ENCODE peak calls at places on chromosome 1, in eight cellular contexts. D is transverse colon, S is A549, T is Caco-2, V is fibroblast of lung, W is H1, K is IMR-90, Z is left ventricle myocardium inferior. N is an unnamed sample.

GRCh38 chr1:46300673-46301405 is 2.6 kb downstream of the LRRC41 start:
- DNase-seq in W (no peak), V (peak; percentile 55), S (no peak), D (no peak), Z (no peak), T (no peak), K (peak; percentile 41), N (no peak)

GRCh38 chr1:109466440-109467300 is at the start of gene SYPL2:
- DNase-seq in W (no peak), S (no peak), D (peak; percentile 51), K (peak; percentile 12), V (peak; percentile 15), T (peak; percentile 43), Z (peak; percentile 64), N (peak; percentile 80)

GRCh38 chr1:56506314-56506743 is 73.0 kb downstream of the PLPP3 start:
- DNase-seq in K (no peak), Z (peak; percentile 38), W (no peak), S (no peak), T (no peak), V (no peak), D (peak; percentile 66), N (peak; percentile 79)

GRCh38 chr1:39238476-39238875 is 34.0 kb downstream of the MACF1 start:
- DNase-seq in W (no peak), K (peak; percentile 91), S (no peak), D (no peak), T (no peak), Z (peak; percentile 38), V (peak; percentile 88), N (no peak)

GRCh38 chr1:54301494-54301893 is 101.5 kb downstream of the MRPL37 start:
- DNase-seq in S (no peak), W (no peak), D (no peak), K (no peak), T (no peak), Z (no peak), V (no peak), N (no peak)

GRCh38 chr1:20823879-20824278 is 36.8 kb upstream of the HP1BP3 start:
- DNase-seq in T (no peak), W (no peak), Z (no peak), V (no peak), K (no peak), D (no peak), S (no peak), N (no peak)

GRCh38 chr1:22886211-22886610 is 86.5 kb downstream of the LACTBL1 start:
- DNase-seq in T (no peak), D (no peak), Z (no peak), W (no peak), V (peak; percentile 74), K (peak; percentile 74), S (no peak), N (no peak)

GRCh38 chr1:246631426-246631825 is 65.2 kb downstream of the CNST start:
- DNase-seq in K (peak; percentile 82), S (no peak), W (no peak), Z (no peak), D (no peak), T (no peak), V (peak; percentile 84), N (no peak)

GRCh38 chr1:160681067-160681890 is 30.3 kb downstream of the CD48 start:
- DNase-seq in D (peak; percentile 88), V (peak; percentile 6), Z (peak; percentile 48), S (peak; percentile 43), K (peak; percentile 14), T (peak; percentile 62), W (peak; percentile 90), N (peak; percentile 94)

GRCh38 chr1:204880906-204881305 is 10.2 kb downstream of the NFASC start:
- DNase-seq in W (no peak), S (no peak), D (no peak), K (no peak), V (no peak), T (no peak), Z (no peak), N (no peak)

GRCh38 chr1:226679853-226680516 is 59.1 kb downstream of the ITPKB start:
- DNase-seq in V (peak; percentile 80), K (peak; percentile 62), S (no peak), T (peak; percentile 87), W (peak; percentile 97), Z (peak; percentile 90), D (peak; percentile 87), N (peak; percentile 95)

GRCh38 chr1:92444351-92444750 is 42.4 kb downstream of the GFI1 start:
- DNase-seq in V (peak; percentile 67), Z (no peak), K (peak; percentile 63), S (no peak), W (no peak), T (no peak), D (no peak), N (no peak)

GRCh38 chr1:29465755-29466154 is 229.4 kb downstream of the PTPRU start:
- DNase-seq in W (no peak), K (peak; percentile 23), S (no peak), T (peak; percentile 10), Z (no peak), V (peak; percentile 21), D (no peak), N (no peak)

GRCh38 chr1:115283681-115284146 is 54.3 kb downstream of the NGF start:
- DNase-seq in D (no peak), T (no peak), Z (no peak), V (no peak), S (no peak), W (no peak), K (no peak), N (no peak)

GRCh38 chr1:241622708-241623107 is 17.5 kb downstream of the CHML start:
- DNase-seq in K (no peak), V (no peak), Z (no peak), W (no peak), T (no peak), D (no peak), S (no peak), N (no peak)

GRCh38 chr1:194043984-194044755 is 857.8 kb upstream of the B3GALT2 start:
- DNase-seq in W (no peak), T (no peak), S (no peak), V (peak; percentile 50), D (no peak), K (peak; percentile 72), Z (no peak), N (no peak)

GRCh38 chr1:178629549-178630154 is 95.4 kb upstream of the RALGPS2 start:
- DNase-seq in D (no peak), Z (no peak), S (no peak), K (no peak), V (no peak), T (no peak), W (no peak), N (no peak)

GRCh38 chr1:50978852-50979781 is 9.1 kb downstream of the CDKN2C start:
- DNase-seq in D (peak; percentile 28), V (no peak), Z (no peak), S (no peak), K (no peak), T (no peak), W (no peak), N (no peak)

GRCh38 chr1:178011101-178011828 is 41.4 kb upstream of the SEC16B start:
- DNase-seq in V (peak; percentile 77), T (no peak), S (peak; percentile 55), W (no peak), D (no peak), Z (no peak), K (peak; percentile 84), N (no peak)

GRCh38 chr1:151924691-151925587 is 15.6 kb upstream of the THEM4 start:
- DNase-seq in K (no peak), V (no peak), Z (no peak), T (peak; percentile 56), S (no peak), W (no peak), D (no peak), N (no peak)

GRCh38 chr1:152533327-152533938 is 19.2 kb downstream of the CRCT1 start:
- DNase-seq in K (peak; percentile 15), S (peak; percentile 33), Z (no peak), W (no peak), T (peak; percentile 83), D (peak; percentile 56), V (peak; percentile 5), N (no peak)

GRCh38 chr1:206907304-206907991 is 10.2 kb downstream of the IL24 start:
- DNase-seq in T (peak; percentile 49), W (no peak), V (no peak), D (no peak), Z (no peak), K (no peak), S (peak; percentile 34), N (peak; percentile 77)

GRCh38 chr1:6491480-6491962 is at the start of gene PLEKHG5:
- DNase-seq in V (peak; percentile 93), T (no peak), K (peak; percentile 86), S (no peak), W (peak; percentile 59), Z (no peak), D (no peak), N (no peak)

GRCh38 chr1:6490181-6491075 is 1.0 kb downstream of the PLEKHG5 start:
- DNase-seq in V (peak; percentile 81), Z (peak; percentile 66), K (peak; percentile 68), S (peak; percentile 62), D (peak; percentile 84), T (peak; percentile 85), W (no peak), N (peak; percentile 86)

GRCh38 chr1:6491076-6491449 is 404 bp downstream of the PLEKHG5 start:
- DNase-seq in V (no peak), S (no peak), D (no peak), K (no peak), T (no peak), Z (no peak), W (no peak), N (no peak)

GRCh38 chr1:6489799-6490180 is 1.7 kb downstream of the PLEKHG5 start:
- DNase-seq in D (peak; percentile 85), S (peak; percentile 77), Z (peak; percentile 65), V (peak; percentile 61), K (peak; percentile 69), T (peak; percentile 86), W (no peak), N (peak; percentile 93)

GRCh38 chr1:6491966-6492365 is 499 bp upstream of the PLEKHG5 start:
- DNase-seq in T (no peak), Z (no peak), W (no peak), S (no peak), D (no peak), K (no peak), V (no peak), N (no peak)
- H3K4me3 ChIP-seq in T (no peak overlapping the region), Z (peak overlapping the region; percentile 69), W (no peak overlapping the region), S (no peak overlapping the region), D (no peak overlapping the region), K (peak overlapping the region; percentile 66), V (no peak overlapping the region), N (no peak overlapping the region)

GRCh38 chr1:219724440-219724839 is 111.5 kb upstream of the ZC3H11B start:
- DNase-seq in T (no peak), Z (no peak), D (no peak), S (no peak), V (no peak), W (no peak), K (no peak), N (no peak)
- TF ChIP-seq CTCF in T (no peak), Z (no peak), D (no peak), S (no peak), V (no peak), W (no peak), K (no peak), N (no peak)

GRCh38 chr1:77533660-77534295 is 148.7 kb downstream of the ZZZ3 start:
- DNase-seq in W (peak; percentile 43), V (peak; percentile 65), D (peak; percentile 51), K (peak; percentile 75), T (peak; percentile 48), S (peak; percentile 29), Z (no peak), N (peak; percentile 82)
- H3K4me1 ChIP-seq in W (no peaks in the 10 kb centered on the region), V (peaks cover 20% of the 10 kb centered on the region), D (no peaks in the 10 kb centered on the region), K (peaks cover 15% of the 10 kb centered on the region), T (no peaks in the 10 kb centered on the region), S (peaks cover 43% of the 10 kb centered on the region), Z (no peaks in the 10 kb centered on the region), N (no peaks in the 10 kb centered on the region)

GRCh38 chr1:31182352-31182751 is 57.3 kb downstream of the NKAIN1 start:
- DNase-seq in K (peak; percentile 97), T (peak; percentile 85), S (peak; percentile 42), W (no peak), V (peak; percentile 90), D (peak; percentile 64), Z (peak; percentile 82), N (peak; percentile 82)
- H3K4me3 ChIP-seq in K (no peak overlapping the region), T (peak overlapping the region; percentile 34), S (peak overlapping the region; percentile 46), W (no peak overlapping the region), V (peak overlapping the region; percentile 33), D (no peak overlapping the region), Z (peak overlapping the region; percentile 51), N (no peak overlapping the region)